ENCODE peak calls at places on chromosomes 1 and 21, in six cellular contexts. R is HCT116, Q is GM12878, L is K562, V is H1, P is HepG2. D is an unnamed sample.
A peak's percentile ranks its signal among the peaks of the same experiment; 100 is the strongest.

GRCh38 chr1:96374076-96374762 is 347.4 kb upstream of the PTBP2 start:
- DNase-seq in R (no peak), Q (no peak), L (no peak), V (no peak), P (no peak), D (peak; percentile 57)

GRCh38 chr1:223102797-223103533 is 40.1 kb downstream of the TLR5 start:
- DNase-seq in R (no peak), Q (no peak), L (peak; percentile 15), V (no peak), P (no peak), D (peak; percentile 98)

GRCh38 chr1:163528710-163529348 is 207.1 kb downstream of the NUF2 start:
- DNase-seq in R (peak; percentile 13), Q (no peak), L (peak; percentile 30), V (no peak), P (peak; percentile 7), D (peak; percentile 48)

GRCh38 chr1:117615474-117615873 is 9.6 kb downstream of the TENT5C start:
- DNase-seq in R (no peak), Q (no peak), L (no peak), V (no peak), P (no peak), D (no peak)

GRCh38 chr1:116415699-116416533 is 42.9 kb downstream of the ATP1A1 start:
- DNase-seq in R (no peak), Q (no peak), L (peak; percentile 99), V (no peak), P (peak; percentile 86), D (no peak)

GRCh38 chr1:186722711-186723309 is 42.6 kb upstream of the PTGS2 start:
- DNase-seq in R (peak; percentile 51), Q (no peak), L (peak; percentile 52), V (no peak), P (peak; percentile 37), D (peak; percentile 52)

GRCh38 chr1:66271216-66271903 is 262.6 kb upstream of the SGIP1 start:
- DNase-seq in R (peak; percentile 96), Q (no peak), L (peak; percentile 2), V (no peak), P (no peak), D (peak; percentile 98)

GRCh38 chr1:37575692-37576091 is 19.0 kb downstream of the DNALI1 start:
- DNase-seq in R (no peak), Q (no peak), L (no peak), V (no peak), P (no peak), D (peak; percentile 68)

GRCh38 chr1:181081399-181081798 is 7.1 kb upstream of the IER5 start:
- DNase-seq in R (no peak), Q (no peak), L (no peak), V (no peak), P (peak; percentile 23), D (no peak)

GRCh38 chr1:18901952-18902522 is 318 bp downstream of the ALDH4A1 start:
- DNase-seq in R (no peak), Q (no peak), L (peak; percentile 34), V (no peak), P (no peak), D (no peak)

GRCh38 chr1:112696578-112697320 is 10.2 kb downstream of the RHOC start:
- DNase-seq in R (no peak), Q (no peak), L (peak; percentile 69), V (no peak), P (no peak), D (no peak)

GRCh38 chr1:112699425-112700144 is 7.3 kb downstream of the RHOC start:
- DNase-seq in R (no peak), Q (no peak), L (no peak), V (no peak), P (no peak), D (peak; percentile 16)

GRCh38 chr1:112700290-112701226 is 6.4 kb downstream of the RHOC start:
- DNase-seq in R (peak; percentile 77), Q (peak; percentile 65), L (peak; percentile 100), V (peak; percentile 83), P (peak; percentile 90), D (peak; percentile 100)

GRCh38 chr1:112697781-112698201 is 9.1 kb downstream of the RHOC start:
- DNase-seq in R (no peak), Q (no peak), L (no peak), V (no peak), P (no peak), D (no peak)

GRCh38 chr1:112698366-112699310 is 8.3 kb downstream of the RHOC start:
- DNase-seq in R (no peak), Q (no peak), L (peak; percentile 82), V (no peak), P (peak; percentile 90), D (peak; percentile 23)
- H3K27ac ChIP-seq in R (peak overlapping the region; percentile 73), Q (no peak overlapping the region), L (peak overlapping the region; percentile 97), V (no peak overlapping the region), P (peak overlapping the region; percentile 93), D (no peak overlapping the region)

GRCh38 chr1:89524369-89525168 is at the start of gene LRRC8B:
- DNase-seq in R (peak; percentile 74), Q (peak; percentile 71), L (peak; percentile 94), V (peak; percentile 91), P (peak; percentile 66), D (peak; percentile 89)
- TF ChIP-seq POLR2A in R (peak; percentile 58), Q (peak; percentile 90), L (peak; percentile 94), V (peak; percentile 66), P (peak; percentile 92), D (peak; percentile 54)

DNA sequence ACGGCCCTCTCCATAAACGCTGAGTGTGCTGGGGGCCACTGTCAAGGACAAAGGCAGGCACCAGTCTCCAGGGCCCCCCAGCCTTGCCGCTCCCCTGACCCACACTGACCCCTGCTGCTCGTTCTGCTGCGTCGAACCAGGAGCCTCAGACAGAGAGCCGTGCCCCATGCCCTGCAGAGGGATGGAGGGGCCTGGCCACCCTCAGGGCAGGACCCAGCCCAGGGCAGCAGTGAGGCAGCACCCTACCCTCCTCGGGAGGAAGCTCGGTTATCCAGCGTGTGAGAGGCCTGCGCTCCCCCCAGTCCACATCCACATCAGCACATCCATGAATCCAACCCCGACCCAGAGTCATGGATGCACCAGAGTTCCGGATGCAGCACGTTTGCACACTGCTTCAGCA is 15.1 kb downstream of the WDR4 start:
- DNase-seq in R (no peak), Q (no peak), L (no peak), V (no peak), P (no peak), D (no peak)
- H3K79me2 ChIP-seq in R (peaks cover 99% of the 10 kb centered on the region), Q (peaks cover 15% of the 10 kb centered on the region), L (peaks cover 90% of the 10 kb centered on the region), V (peaks cover 88% of the 10 kb centered on the region), P (peaks cover 52% of the 10 kb centered on the region), D (peaks cover 89% of the 10 kb centered on the region)

DNA sequence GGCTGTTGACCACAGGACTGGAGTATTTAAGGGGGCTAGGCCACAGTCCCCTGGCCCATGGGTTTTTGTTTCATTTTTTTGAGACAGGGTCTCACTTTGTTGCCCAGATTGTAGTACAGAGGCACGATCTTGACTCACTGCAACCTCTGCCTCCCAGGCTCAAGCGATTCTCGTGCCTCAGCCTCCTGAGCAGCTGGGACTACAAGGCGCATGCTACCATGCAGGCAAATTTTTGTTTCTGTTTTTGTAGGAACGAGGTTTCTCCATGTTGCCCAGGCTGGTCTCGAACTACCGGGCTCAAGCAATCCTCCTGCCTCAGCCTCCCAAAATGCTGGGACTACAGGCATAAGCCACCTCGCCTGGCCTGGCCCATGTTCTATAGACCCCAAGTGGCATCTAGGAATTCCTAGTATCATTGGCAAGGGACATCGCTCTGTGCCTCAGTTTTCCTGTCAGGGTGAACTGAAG is 14.6 kb downstream of the NES start:
- DNase-seq in R (no peak), Q (no peak), L (no peak), V (no peak), P (no peak), D (no peak)
- H3K27ac ChIP-seq in R (peak overlapping the region; percentile 99), Q (peak overlapping the region; percentile 90), L (peak overlapping the region; percentile 100), V (no peak overlapping the region), P (peak overlapping the region; percentile 95), D (peak overlapping the region; percentile 85)

GRCh38 chr1:229132106-229132443 is 138.8 kb upstream of the RAB4A start:
- DNase-seq in R (no peak), Q (no peak), L (no peak), V (no peak), P (no peak), D (no peak)

GRCh38 chr1:229128209-229128608 is 142.7 kb upstream of the RAB4A start:
- DNase-seq in R (no peak), Q (no peak), L (no peak), V (no peak), P (no peak), D (no peak)

GRCh38 chr1:229129306-229130027 is 141.4 kb upstream of the RAB4A start:
- DNase-seq in R (no peak), Q (no peak), L (no peak), V (no peak), P (no peak), D (no peak)

GRCh38 chr1:229131243-229132105 is 139.4 kb upstream of the RAB4A start:
- DNase-seq in R (no peak), Q (no peak), L (no peak), V (no peak), P (peak; percentile 98), D (no peak)

GRCh38 chr1:229130028-229130668 is 140.8 kb upstream of the RAB4A start:
- DNase-seq in R (no peak), Q (no peak), L (no peak), V (no peak), P (peak; percentile 88), D (no peak)
- TF ChIP-seq POLR2A in R (no peak), Q (no peak), L (no peak), V (no peak), P (peak; percentile 69), D (no peak)

GRCh38 chr1:8809342-8809736 is 8.1 kb downstream of the RERE start:
- DNase-seq in R (no peak), Q (no peak), L (no peak), V (no peak), P (no peak), D (no peak)
- H3K79me2 ChIP-seq in R (peaks cover 55% of the 10 kb centered on the region), Q (peaks cover 42% of the 10 kb centered on the region), L (peaks cover 88% of the 10 kb centered on the region), V (peaks cover 91% of the 10 kb centered on the region), P (peaks cover 97% of the 10 kb centered on the region), D (peaks cover 31% of the 10 kb centered on the region)

DNA sequence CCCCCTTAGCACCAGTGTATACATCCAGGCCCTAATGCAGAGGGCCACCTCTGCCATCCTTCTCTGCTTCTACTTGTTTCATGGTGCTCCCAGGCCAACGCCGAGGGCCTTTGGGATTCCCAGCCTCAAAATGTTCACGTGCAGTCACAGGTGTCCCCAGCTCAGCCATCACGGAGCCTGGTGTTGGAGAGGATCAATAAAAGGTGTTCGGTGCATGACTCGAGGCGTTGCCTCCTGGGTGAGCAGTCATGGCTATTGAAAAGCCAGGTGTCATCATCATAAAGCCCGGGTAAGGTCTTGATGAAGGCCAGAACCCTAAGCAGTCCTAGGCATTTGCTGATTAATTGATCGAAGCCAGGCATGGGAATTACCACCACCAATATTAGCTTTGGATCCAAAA is 76.1 kb downstream of the ABCA4 start:
- DNase-seq in R (no peak), Q (no peak), L (no peak), V (no peak), P (no peak), D (no peak)
- H3K27ac ChIP-seq in R (peak overlapping the region; percentile 27), Q (no peak overlapping the region), L (no peak overlapping the region), V (no peak overlapping the region), P (no peak overlapping the region), D (peak overlapping the region; percentile 89)

DNA sequence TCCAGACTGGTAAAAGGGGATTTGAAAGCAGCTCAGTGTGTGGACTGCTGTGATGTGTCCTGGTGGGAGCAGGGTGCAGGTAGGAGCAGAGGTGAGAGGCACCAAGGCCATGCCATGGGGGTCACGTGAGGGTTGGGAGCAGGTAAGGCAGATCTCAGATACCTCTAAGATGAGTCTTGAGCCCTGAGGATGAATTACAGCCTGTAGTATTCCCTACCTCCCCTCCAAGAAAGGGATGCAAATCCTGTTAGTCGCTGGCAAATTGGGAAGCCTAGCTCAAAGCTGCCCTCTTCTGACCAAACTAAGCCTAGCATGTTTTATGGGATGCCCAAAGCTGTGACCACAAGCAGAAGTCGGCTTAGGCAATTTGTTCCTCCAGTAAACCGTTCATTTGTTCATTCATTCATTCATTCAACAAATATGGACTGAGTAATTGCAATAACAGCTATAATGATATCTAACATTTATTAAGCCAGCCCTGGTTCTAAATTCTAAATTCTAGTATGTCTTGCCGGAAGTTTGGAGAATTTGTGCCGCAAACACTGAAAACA is 3.9 kb upstream of the NUAK2 start:
- DNase-seq in R (peak; percentile 63), Q (peak; percentile 37), L (peak; percentile 76), V (peak; percentile 87), P (peak; percentile 52), D (peak; percentile 84)
- TF ChIP-seq POLR2A in R (no peak), Q (no peak), L (no peak), V (no peak), P (no peak), D (no peak)